ENCODE peak calls at places on chromosomes 16 and 17, in seven cellular contexts. G is Calu3, X is A673, H is neural crest cell, J is fibroblast of mammary gland, T is dorsolateral prefrontal cortex, S is suprapubic skin. N is an unnamed sample.

GRCh38 chr16:4521971-4522623 is 16.5 kb downstream of the CDIP1 start:
- DNase-seq in G (no peak), X (peak; percentile 81), H (no peak), J (no peak), T (peak; percentile 88), S (no peak), N (peak; percentile 49)

GRCh38 chr16:85202631-85203461 is 90.6 kb upstream of the CIBAR2 start:
- DNase-seq in G (no peak), X (no peak), H (peak; percentile 58), J (peak; percentile 95), T (no peak), S (no peak), N (peak; percentile 78)

GRCh38 chr17:19645608-19646250 is 2.8 kb upstream of the ALDH3A2 start:
- DNase-seq in G (no peak), X (peak; percentile 62), H (peak; percentile 35), J (peak; percentile 30), T (no peak), S (no peak), N (peak; percentile 87)

GRCh38 chr16:83854420-83854819 is 44.5 kb upstream of the MLYCD start:
- DNase-seq in G (no peak), X (no peak), H (no peak), J (no peak), T (no peak), S (no peak), N (no peak)

GRCh38 chr16:68311316-68311620 is 449 bp downstream of the PRMT7 start:
- DNase-seq in G (no peak), X (no peak), H (no peak), J (peak; percentile 35), T (no peak), S (no peak), N (no peak)

GRCh38 chr16:76926595-76926994 is 264.4 kb upstream of the MON1B start:
- DNase-seq in G (no peak), X (no peak), H (no peak), J (no peak), T (no peak), S (no peak), N (no peak)

GRCh38 chr16:17612336-17612735 is 141.6 kb upstream of the XYLT1 start:
- DNase-seq in G (no peak), X (no peak), H (no peak), J (no peak), T (no peak), S (no peak), N (no peak)

GRCh38 chr17:80446645-80447405 is 29.6 kb downstream of the NPTX1 start:
- DNase-seq in G (no peak), X (no peak), H (no peak), J (peak; percentile 21), T (no peak), S (no peak), N (no peak)

GRCh38 chr16:30937692-30938091 is 11.2 kb upstream of the ORAI3 start:
- DNase-seq in G (no peak), X (no peak), H (no peak), J (no peak), T (no peak), S (no peak), N (no peak)

GRCh38 chr17:35257080-35257701 is 14.3 kb downstream of the SLFN5 start:
- DNase-seq in G (peak; percentile 81), X (no peak), H (no peak), J (peak; percentile 61), T (no peak), S (no peak), N (no peak)

DNA sequence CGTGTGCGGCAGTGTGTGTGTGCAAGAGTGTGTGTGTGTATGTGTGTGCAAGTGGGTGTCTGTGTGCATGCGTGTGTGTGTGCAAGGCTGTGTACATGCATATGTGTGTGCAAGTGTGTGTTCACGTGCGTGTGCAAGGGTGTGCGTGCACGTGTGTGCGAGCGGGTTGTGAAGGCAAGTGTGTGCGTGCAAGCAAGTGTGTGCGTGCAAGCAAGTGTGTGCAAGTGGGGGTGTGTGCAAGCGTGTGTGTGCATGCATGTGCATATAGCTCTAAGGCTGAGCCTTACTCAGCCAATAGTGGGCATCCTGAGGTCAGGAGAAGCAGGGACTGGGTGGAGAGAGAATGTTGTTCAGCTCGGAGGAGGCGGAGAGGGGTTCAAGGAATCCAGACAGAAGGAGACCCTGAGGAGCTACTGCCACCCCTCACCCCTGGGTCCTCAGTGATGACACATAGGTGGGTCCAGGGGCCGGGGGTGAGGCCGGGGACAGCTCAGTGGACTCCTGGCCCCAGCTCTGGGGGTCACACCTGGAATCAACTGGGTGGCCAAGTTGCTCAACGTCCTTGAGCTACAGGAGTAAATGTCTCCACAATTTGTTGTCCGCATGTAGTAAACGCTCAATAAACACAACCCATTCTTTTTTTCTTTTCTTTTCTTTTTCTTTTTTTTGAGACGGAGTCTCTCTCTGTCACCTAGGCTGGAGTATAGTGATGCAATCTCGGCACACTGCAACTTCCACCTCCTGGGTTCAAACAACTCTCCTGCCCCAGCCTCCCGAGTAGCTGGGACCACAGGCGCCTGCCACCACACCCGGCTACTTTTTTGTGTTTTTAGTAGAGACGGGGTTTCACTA is 1.8 kb downstream of the PRR29 start:
- DNase-seq in G (no peak), X (no peak), H (no peak), J (no peak), T (no peak), S (peak; percentile 69), N (peak; percentile 25)
- TF ChIP-seq CTCF in G (no peak), X (no peak), H (no peak), J (no peak), T (no peak), S (no peak), N (no peak)

GRCh38 chr17:43171761-43172487 is 910 bp downstream of the NBR1 start:
- DNase-seq in G (peak; percentile 73), X (peak; percentile 71), H (no peak), J (peak; percentile 93), T (no peak), S (no peak), N (no peak)
- TF ChIP-seq CTCF in G (peak; percentile 42), X (peak; percentile 39), H (no peak), J (peak; percentile 38), T (no peak), S (no peak), N (peak; percentile 35)

DNA sequence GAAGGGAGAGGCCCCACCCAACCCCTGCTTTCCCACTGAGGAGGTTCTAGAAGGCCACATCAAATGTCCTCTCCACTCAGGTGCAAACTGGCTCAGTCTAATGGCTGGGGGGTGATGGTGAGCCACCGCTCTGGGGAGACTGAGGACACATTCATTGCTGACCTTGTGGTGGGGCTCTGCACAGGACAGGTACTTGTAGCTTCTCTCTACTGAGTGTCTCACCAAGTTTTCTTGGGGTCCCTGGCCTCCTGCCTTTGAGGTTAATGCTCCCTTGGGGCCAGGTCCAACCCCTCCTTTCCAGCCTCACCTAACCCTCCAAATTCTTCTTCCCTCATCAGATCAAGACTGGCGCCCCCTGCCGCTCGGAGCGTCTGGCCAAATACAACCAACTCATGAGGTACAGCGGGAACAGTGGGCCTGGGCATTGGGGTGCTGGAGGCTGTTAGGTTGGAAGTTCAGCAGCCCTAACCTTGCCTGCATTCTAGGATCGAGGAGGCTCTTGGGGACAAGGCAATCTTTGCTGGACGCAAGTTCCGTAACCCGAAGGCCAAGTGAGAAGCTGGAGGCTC is 5.7 kb downstream of the ENO3 start:
- DNase-seq in G (no peak), X (no peak), H (no peak), J (no peak), T (no peak), S (no peak), N (peak; percentile 86)
- TF ChIP-seq CTCF in G (no peak), X (peak; percentile 57), H (no peak), J (peak; percentile 33), T (no peak), S (no peak), N (peak; percentile 71)

GRCh38 chr17:66330646-66331037 is 28.2 kb downstream of the PRKCA start:
- DNase-seq in G (no peak), X (peak; percentile 62), H (no peak), J (peak; percentile 40), T (no peak), S (no peak), N (no peak)
- TF ChIP-seq CTCF in G (no peak), X (no peak), H (no peak), J (no peak), T (no peak), S (no peak), N (no peak)

N was measured in H9.